ENCODE peak calls at places on chromosomes 2 and 18, in seven cellular contexts. G is T-helper 9 cell, E is foreskin melanocyte, Q is sigmoid colon, Z is GM04504, P is nephron progenitor cell, K is A172. V is an unnamed sample.

GRCh38 chr2:136117391-136117841 is 533 bp downstream of the CXCR4 start:
- DNase-seq in E (no peak), G (peak; percentile 32), Z (peak; percentile 2), P (peak; percentile 69), K (no peak), Q (no peak), V (no peak)

GRCh38 chr2:21229302-21229701 is 105.5 kb downstream of the TDRD15 start:
- DNase-seq in Q (no peak), K (no peak), Z (no peak), G (no peak), E (no peak), P (no peak), V (no peak)

GRCh38 chr2:158228943-158229508 is 127.3 kb downstream of the UPP2 start:
- DNase-seq in P (no peak), G (no peak), E (no peak), Q (no peak), K (no peak), Z (no peak), V (no peak)

GRCh38 chr2:52536929-52537460 is 1230.6 kb upstream of the CHAC2 start:
- DNase-seq in Z (no peak), Q (no peak), K (no peak), E (no peak), G (no peak), P (no peak), V (no peak)

GRCh38 chr2:200089756-200090109 is 134.4 kb downstream of the MAIP1 start:
- DNase-seq in Z (no peak), G (no peak), Q (no peak), P (no peak), K (no peak), E (no peak), V (no peak)

GRCh38 chr2:226066391-226066790 is 666.9 kb downstream of the NYAP2 start:
- DNase-seq in K (no peak), E (no peak), Q (no peak), G (no peak), Z (no peak), P (no peak), V (no peak)

GRCh38 chr2:201883559-201883958 is 77.2 kb downstream of the CDK15 start:
- DNase-seq in G (no peak), Q (no peak), Z (no peak), P (no peak), K (no peak), E (no peak), V (no peak)

GRCh38 chr2:219551412-219551811 is 7.6 kb downstream of the TMEM198 start:
- DNase-seq in Z (no peak), K (peak; percentile 46), P (peak; percentile 51), G (no peak), E (no peak), Q (no peak), V (no peak)

GRCh38 chr2:136185991-136186771 is 68.2 kb upstream of the CXCR4 start:
- DNase-seq in G (no peak), P (no peak), Q (no peak), E (peak; percentile 40), K (no peak), Z (no peak), V (no peak)

GRCh38 chr2:233714164-233714563 is 1.5 kb downstream of the UGT1A5 start:
- DNase-seq in E (no peak), Z (no peak), G (no peak), P (no peak), Q (no peak), K (no peak), V (no peak)

GRCh38 chr2:30514134-30514860 is 67.3 kb downstream of the LCLAT1 start:
- DNase-seq in K (no peak), P (no peak), Q (no peak), G (no peak), E (peak; percentile 18), Z (peak; percentile 33), V (no peak)

GRCh38 chr2:230900336-230900995 is 24.6 kb downstream of the GPR55 start:
- DNase-seq in Z (no peak), G (no peak), P (no peak), Q (peak; percentile 15), E (no peak), K (no peak), V (no peak)

GRCh38 chr2:43179947-43180346 is 46.5 kb downstream of the ZFP36L2 start:
- DNase-seq in Z (no peak), P (no peak), E (no peak), G (no peak), K (no peak), Q (no peak), V (no peak)

GRCh38 chr2:63601061-63601460 is 12.3 kb downstream of the MDH1 start:
- DNase-seq in P (no peak), E (no peak), K (no peak), G (no peak), Q (no peak), Z (no peak), V (no peak)

GRCh38 chr2:151973901-151974199 is 125.0 kb downstream of the CACNB4 start:
- DNase-seq in G (no peak), K (peak; percentile 48), Q (no peak), Z (no peak), P (peak; percentile 38), E (peak; percentile 24), V (no peak)

GRCh38 chr2:220143336-220143735 is 515.9 kb downstream of the SLC4A3 start:
- DNase-seq in G (no peak), Q (no peak), K (peak; percentile 89), E (peak; percentile 38), Z (peak; percentile 50), P (no peak), V (no peak)

GRCh38 chr18:5515007-5515744 is 28.6 kb downstream of the EPB41L3 start:
- DNase-seq in K (no peak), P (no peak), G (no peak), Q (no peak), Z (no peak), E (no peak), V (no peak)

GRCh38 chr18:7766383-7766782 is 199.3 kb downstream of the PTPRM start:
- DNase-seq in K (no peak), E (no peak), Q (no peak), Z (no peak), G (no peak), P (no peak), V (no peak)

GRCh38 chr2:217356142-217356541 is 496.3 kb upstream of the TNP1 start:
- DNase-seq in P (no peak), Z (no peak), E (no peak), K (no peak), Q (no peak), G (no peak), V (no peak)

GRCh38 chr2:119545076-119545475 is 827 bp downstream of the CFAP221 start:
- DNase-seq in G (no peak), P (no peak), K (no peak), Z (no peak), Q (no peak), E (no peak), V (no peak)

GRCh38 chr2:221518937-221519635 is 53.0 kb downstream of the EPHA4 start:
- DNase-seq in P (no peak), G (no peak), K (peak; percentile 58), Q (no peak), Z (no peak), E (no peak), V (no peak)

GRCh38 chr2:101253013-101253712 is 477 bp downstream of the CNOT11 start:
- DNase-seq in P (peak; percentile 55), Z (peak; percentile 22), G (peak; percentile 66), E (no peak), K (peak; percentile 58), Q (peak; percentile 84), V (peak; percentile 92)

GRCh38 chr2:127061377-127062273 is 45.3 kb downstream of the BIN1 start:
- DNase-seq in Z (no peak), K (peak; percentile 61), Q (no peak), P (no peak), G (no peak), E (peak; percentile 57), V (no peak)

GRCh38 chr2:20994130-20994529 is 49.7 kb downstream of the APOB start:
- DNase-seq in Q (no peak), E (no peak), K (no peak), P (no peak), Z (no peak), G (no peak), V (no peak)

GRCh38 chr2:33292981-33293586 is 183.4 kb upstream of the RASGRP3 start:
- DNase-seq in Z (no peak), Q (no peak), E (no peak), G (no peak), P (no peak), K (no peak), V (no peak)

GRCh38 chr2:118029025-118029424 is 15.2 kb upstream of the CCDC93 start:
- DNase-seq in P (no peak), K (no peak), G (no peak), Q (no peak), E (no peak), Z (no peak), V (no peak)

GRCh38 chr18:23998811-23999210 is 15.7 kb upstream of the TTC39C start:
- DNase-seq in P (no peak), E (no peak), Z (no peak), G (no peak), Q (no peak), K (peak; percentile 36), V (no peak)

GRCh38 chr2:110219496-110220192 is 7.3 kb upstream of the MTLN start:
- DNase-seq in Q (no peak), G (no peak), E (peak; percentile 7), K (no peak), P (no peak), Z (peak; percentile 9), V (no peak)

GRCh38 chr18:78402440-78402839 is 577.2 kb upstream of the SALL3 start:
- DNase-seq in Z (no peak), Q (no peak), E (no peak), G (no peak), P (no peak), K (no peak), V (no peak)

GRCh38 chr2:24453379-24454073 is 37.5 kb upstream of the NCOA1 start:
- DNase-seq in E (no peak), P (no peak), Q (no peak), Z (no peak), K (no peak), G (no peak), V (no peak)

GRCh38 chr2:216984937-216985336 is 125.1 kb upstream of the TNP1 start:
- DNase-seq in P (no peak), E (no peak), K (no peak), Q (no peak), Z (no peak), G (no peak), V (no peak)

GRCh38 chr18:26103579-26103978 is 13.2 kb upstream of the SS18 start:
- DNase-seq in Q (no peak), Z (no peak), K (no peak), E (no peak), P (peak; percentile 15), G (no peak), V (no peak)

V was measured in chondrocyte.